ENCODE peak calls at places on chromosomes 6 and 20, in seven cellular contexts. Y is aorta; R is IMR-90; Z is GM13976; X is activated CD8-positive, alpha-beta memory T cell treated with anti-CD3 and anti-CD28 coated beads for 4 hours; N is neuronal stem cell; L is sciatic nerve. B is an unnamed sample.

GRCh38 chr20:5569021-5569420 is 181.2 kb upstream of the SHLD1 start:
- DNase-seq in Y (no peak), R (peak), Z (no peak), X (peak), N (no peak), L (no peak), B (peak)

GRCh38 chr6:146050168-146050567 is 21.3 kb downstream of the GRM1 start:
- DNase-seq in Y (no peak), R (no peak), Z (no peak), X (no peak), N (no peak), L (no peak), B (no peak)

GRCh38 chr6:72418495-72418894 is 203.4 kb upstream of the KCNQ5 start:
- DNase-seq in Y (no peak), R (peak), Z (no peak), X (no peak), N (peak), L (no peak), B (no peak)

GRCh38 chr20:62710886-62711702 is 2.5 kb downstream of the NTSR1 start:
- DNase-seq in Y (no peak), R (peak), Z (no peak), X (peak), N (no peak), L (no peak), B (no peak)

GRCh38 chr6:79602859-79603258 is 28.3 kb upstream of the SH3BGRL2 start:
- DNase-seq in Y (no peak), R (no peak), Z (no peak), X (no peak), N (no peak), L (no peak), B (no peak)

GRCh38 chr20:36950432-36951197 is 893 bp downstream of the SAMHD1 start:
- DNase-seq in Y (peak), R (peak), Z (peak), X (no peak), N (peak), L (peak), B (peak)

GRCh38 chr20:32520927-32521203 is 64.3 kb downstream of the NOL4L start:
- DNase-seq in Y (no peak), R (no peak), Z (no peak), X (no peak), N (no peak), L (no peak), B (no peak)

GRCh38 chr6:13370623-13371022 is 42.3 kb upstream of the TBC1D7 start:
- DNase-seq in Y (no peak), R (no peak), Z (no peak), X (no peak), N (no peak), L (no peak), B (no peak)

GRCh38 chr6:124478906-124479305 is 483.3 kb upstream of the RNF217 start:
- DNase-seq in Y (no peak), R (no peak), Z (no peak), X (no peak), N (no peak), L (no peak), B (no peak)

GRCh38 chr6:168049277-168049676 is 29.7 kb downstream of the FRMD1 start:
- DNase-seq in Y (peak), R (no peak), Z (no peak), X (no peak), N (no peak), L (no peak), B (no peak)

GRCh38 chr6:136763716-136764521 is 28.4 kb downstream of the MAP3K5 start:
- DNase-seq in Y (no peak), R (no peak), Z (no peak), X (no peak), N (no peak), L (no peak), B (peak)